ENCODE peak calls at places on chromosomes 5 and 9, in six cellular contexts. One of them, this sample, is unnamed.
A peak's percentile ranks its signal among the peaks of the same experiment; 100 is the strongest.

GRCh38 chr5:158538506-158539074 is 561.1 kb downstream of the EBF1 start:
- DNase-seq in heart left ventricle: peak; percentile 34
- DNase-seq in AG10803: no peak
- DNase-seq in cardiac muscle cell: no peak
- DNase-seq in spleen: no peak
- DNase-seq in Panc1: no peak
- DNase-seq in this sample: peak; percentile 30

GRCh38 chr9:37119907-37120839 is at the start of gene ZCCHC7:
- DNase-seq in Panc1: peak; percentile 91
- DNase-seq in AG10803: peak; percentile 92
- DNase-seq in spleen: peak; percentile 99
- DNase-seq in cardiac muscle cell: peak; percentile 94
- DNase-seq in heart left ventricle: peak; percentile 97
- DNase-seq in this sample: peak; percentile 98

GRCh38 chr5:169350759-169351240 is 49.9 kb upstream of the SLIT3 start:
- DNase-seq in spleen: no peak
- DNase-seq in Panc1: peak; percentile 86
- DNase-seq in AG10803: peak; percentile 100
- DNase-seq in heart left ventricle: no peak
- DNase-seq in cardiac muscle cell: no peak
- DNase-seq in this sample: no peak

GRCh38 chr9:126146254-126147145 is 180.1 kb upstream of the MVB12B start:
- DNase-seq in heart left ventricle: no peak
- DNase-seq in spleen: peak; percentile 50
- DNase-seq in Panc1: no peak
- DNase-seq in cardiac muscle cell: peak; percentile 69
- DNase-seq in AG10803: no peak
- DNase-seq in this sample: peak; percentile 50

GRCh38 chr9:37295796-37296195 is 126.7 kb upstream of the GRHPR start:
- DNase-seq in cardiac muscle cell: no peak
- DNase-seq in AG10803: no peak
- DNase-seq in Panc1: no peak
- DNase-seq in spleen: no peak
- DNase-seq in heart left ventricle: no peak
- DNase-seq in this sample: no peak

GRCh38 chr9:123267481-123268239 is 726 bp downstream of the STRBP start:
- DNase-seq in Panc1: no peak
- DNase-seq in AG10803: no peak
- DNase-seq in cardiac muscle cell: peak; percentile 30
- DNase-seq in spleen: peak; percentile 84
- DNase-seq in heart left ventricle: peak; percentile 28
- DNase-seq in this sample: no peak

GRCh38 chr9:86281577-86282076 is 711 bp downstream of the ISCA1 start:
- DNase-seq in spleen: no peak
- DNase-seq in cardiac muscle cell: peak; percentile 69
- DNase-seq in AG10803: peak; percentile 8
- DNase-seq in Panc1: no peak
- DNase-seq in heart left ventricle: no peak
- DNase-seq in this sample: no peak

GRCh38 chr5:35338169-35338476 is 107.8 kb upstream of the PRLR start:
- DNase-seq in Panc1: no peak
- DNase-seq in heart left ventricle: no peak
- DNase-seq in cardiac muscle cell: no peak
- DNase-seq in AG10803: no peak
- DNase-seq in spleen: no peak
- DNase-seq in this sample: no peak

GRCh38 chr5:147530801-147531389 is 21.0 kb upstream of the DPYSL3 start:
- DNase-seq in AG10803: peak; percentile 76
- DNase-seq in Panc1: no peak
- DNase-seq in cardiac muscle cell: no peak
- DNase-seq in heart left ventricle: no peak
- DNase-seq in spleen: no peak
- DNase-seq in this sample: no peak

GRCh38 chr9:91182429-91182828 is 179.3 kb downstream of the AUH start:
- DNase-seq in AG10803: no peak
- DNase-seq in Panc1: no peak
- DNase-seq in cardiac muscle cell: no peak
- DNase-seq in spleen: no peak
- DNase-seq in heart left ventricle: no peak
- DNase-seq in this sample: no peak

GRCh38 chr5:135492319-135492626 is 40.1 kb upstream of the TIFAB start:
- DNase-seq in AG10803: no peak
- DNase-seq in heart left ventricle: no peak
- DNase-seq in Panc1: no peak
- DNase-seq in spleen: no peak
- DNase-seq in cardiac muscle cell: no peak
- DNase-seq in this sample: no peak

GRCh38 chr5:166251786-166252185 is 2039.7 kb upstream of the WWC1 start:
- DNase-seq in spleen: no peak
- DNase-seq in cardiac muscle cell: no peak
- DNase-seq in AG10803: no peak
- DNase-seq in Panc1: no peak
- DNase-seq in heart left ventricle: no peak
- DNase-seq in this sample: no peak

GRCh38 chr5:31161772-31162171 is 31.7 kb upstream of the CDH6 start:
- DNase-seq in spleen: no peak
- DNase-seq in heart left ventricle: no peak
- DNase-seq in AG10803: no peak
- DNase-seq in cardiac muscle cell: no peak
- DNase-seq in Panc1: no peak
- DNase-seq in this sample: no peak

GRCh38 chr5:149240354-149240998 is 31.2 kb upstream of the AFAP1L1 start:
- DNase-seq in Panc1: no peak
- DNase-seq in cardiac muscle cell: no peak
- DNase-seq in AG10803: no peak
- DNase-seq in heart left ventricle: peak; percentile 34
- DNase-seq in spleen: peak; percentile 90
- DNase-seq in this sample: peak; percentile 72

GRCh38 chr9:124342946-124343485 is 72.2 kb downstream of the PSMB7 start:
- DNase-seq in cardiac muscle cell: no peak
- DNase-seq in spleen: peak; percentile 76
- DNase-seq in heart left ventricle: peak; percentile 21
- DNase-seq in AG10803: peak; percentile 89
- DNase-seq in Panc1: no peak
- DNase-seq in this sample: no peak

GRCh38 chr9:134560206-134560605 is 81.4 kb upstream of the COL5A1 start:
- DNase-seq in Panc1: no peak
- DNase-seq in AG10803: no peak
- DNase-seq in heart left ventricle: no peak
- DNase-seq in cardiac muscle cell: no peak
- DNase-seq in spleen: no peak
- DNase-seq in this sample: no peak

GRCh38 chr9:36840895-36841536 is 193.1 kb downstream of the PAX5 start:
- DNase-seq in heart left ventricle: no peak
- DNase-seq in AG10803: peak; percentile 18
- DNase-seq in Panc1: no peak
- DNase-seq in cardiac muscle cell: no peak
- DNase-seq in spleen: no peak
- DNase-seq in this sample: no peak

GRCh38 chr9:96581823-96582598 is 37.6 kb downstream of the CDC14B start:
- DNase-seq in heart left ventricle: no peak
- DNase-seq in cardiac muscle cell: no peak
- DNase-seq in spleen: no peak
- DNase-seq in AG10803: no peak
- DNase-seq in Panc1: no peak
- DNase-seq in this sample: no peak

GRCh38 chr5:91189480-91190332 is 193.4 kb downstream of the ARRDC3 start:
- DNase-seq in AG10803: peak; percentile 85
- DNase-seq in cardiac muscle cell: no peak
- DNase-seq in heart left ventricle: peak; percentile 50
- DNase-seq in spleen: no peak
- DNase-seq in Panc1: no peak
- DNase-seq in this sample: no peak

GRCh38 chr5:178625679-178626483 is 969 bp downstream of the CLK4 start:
- DNase-seq in AG10803: peak; percentile 26
- DNase-seq in Panc1: no peak
- DNase-seq in heart left ventricle: no peak
- DNase-seq in spleen: no peak
- DNase-seq in cardiac muscle cell: peak; percentile 13
- DNase-seq in this sample: no peak

GRCh38 chr9:34267660-34268059 is 61.4 kb downstream of the KIF24 start:
- DNase-seq in heart left ventricle: no peak
- DNase-seq in AG10803: no peak
- DNase-seq in cardiac muscle cell: no peak
- DNase-seq in Panc1: no peak
- DNase-seq in spleen: no peak
- DNase-seq in this sample: no peak

GRCh38 chr5:94240616-94241287 is 377.7 kb downstream of the KIAA0825 start:
- DNase-seq in cardiac muscle cell: no peak
- DNase-seq in AG10803: peak; percentile 93
- DNase-seq in heart left ventricle: no peak
- DNase-seq in Panc1: no peak
- DNase-seq in spleen: no peak
- DNase-seq in this sample: no peak

GRCh38 chr9:92645041-92645440 is 24.9 kb downstream of the IPPK start:
- DNase-seq in Panc1: no peak
- DNase-seq in heart left ventricle: no peak
- DNase-seq in spleen: peak; percentile 30
- DNase-seq in AG10803: no peak
- DNase-seq in cardiac muscle cell: no peak
- DNase-seq in this sample: no peak

GRCh38 chr5:154729613-154730012 is 25.6 kb upstream of the LARP1 start:
- DNase-seq in AG10803: no peak
- DNase-seq in spleen: no peak
- DNase-seq in cardiac muscle cell: no peak
- DNase-seq in heart left ventricle: no peak
- DNase-seq in Panc1: no peak
- DNase-seq in this sample: no peak

GRCh38 chr9:119020284-119020683 is 349.0 kb downstream of the BRINP1 start:
- DNase-seq in heart left ventricle: peak; percentile 37
- DNase-seq in AG10803: no peak
- DNase-seq in spleen: no peak
- DNase-seq in cardiac muscle cell: no peak
- DNase-seq in Panc1: no peak
- DNase-seq in this sample: no peak

GRCh38 chr9:24712190-24712589 is 166.5 kb upstream of the IZUMO3 start:
- DNase-seq in AG10803: no peak
- DNase-seq in cardiac muscle cell: no peak
- DNase-seq in heart left ventricle: no peak
- DNase-seq in Panc1: no peak
- DNase-seq in spleen: no peak
- DNase-seq in this sample: no peak

GRCh38 chr9:38332625-38333024 is 59.9 kb upstream of the ALDH1B1 start:
- DNase-seq in Panc1: no peak
- DNase-seq in spleen: no peak
- DNase-seq in heart left ventricle: no peak
- DNase-seq in AG10803: no peak
- DNase-seq in cardiac muscle cell: no peak
- DNase-seq in this sample: no peak

GRCh38 chr9:38333047-38333446 is 59.5 kb upstream of the ALDH1B1 start:
- DNase-seq in spleen: no peak
- DNase-seq in cardiac muscle cell: no peak
- DNase-seq in AG10803: no peak
- DNase-seq in Panc1: no peak
- DNase-seq in heart left ventricle: no peak
- DNase-seq in this sample: no peak

GRCh38 chr9:38335686-38336085 is 56.8 kb upstream of the ALDH1B1 start:
- DNase-seq in spleen: no peak
- DNase-seq in heart left ventricle: no peak
- DNase-seq in cardiac muscle cell: no peak
- DNase-seq in AG10803: no peak
- DNase-seq in Panc1: no peak
- DNase-seq in this sample: no peak

GRCh38 chr9:38336341-38336740 is 56.2 kb upstream of the ALDH1B1 start:
- DNase-seq in Panc1: no peak
- DNase-seq in heart left ventricle: no peak
- DNase-seq in cardiac muscle cell: no peak
- DNase-seq in AG10803: no peak
- DNase-seq in spleen: no peak
- DNase-seq in this sample: no peak

GRCh38 chr9:38334234-38334633 is 58.3 kb upstream of the ALDH1B1 start:
- DNase-seq in heart left ventricle: no peak
- DNase-seq in spleen: no peak
- DNase-seq in AG10803: no peak
- DNase-seq in cardiac muscle cell: peak; percentile 27
- DNase-seq in Panc1: no peak
- DNase-seq in this sample: no peak
- TF ChIP-seq CTCF in heart left ventricle: peak; percentile 40
- TF ChIP-seq CTCF in spleen: no peak
- TF ChIP-seq CTCF in AG10803: peak; percentile 44
- TF ChIP-seq CTCF in cardiac muscle cell: peak; percentile 33
- TF ChIP-seq CTCF in Panc1: peak; percentile 51
- TF ChIP-seq CTCF in this sample: no peak

DNA sequence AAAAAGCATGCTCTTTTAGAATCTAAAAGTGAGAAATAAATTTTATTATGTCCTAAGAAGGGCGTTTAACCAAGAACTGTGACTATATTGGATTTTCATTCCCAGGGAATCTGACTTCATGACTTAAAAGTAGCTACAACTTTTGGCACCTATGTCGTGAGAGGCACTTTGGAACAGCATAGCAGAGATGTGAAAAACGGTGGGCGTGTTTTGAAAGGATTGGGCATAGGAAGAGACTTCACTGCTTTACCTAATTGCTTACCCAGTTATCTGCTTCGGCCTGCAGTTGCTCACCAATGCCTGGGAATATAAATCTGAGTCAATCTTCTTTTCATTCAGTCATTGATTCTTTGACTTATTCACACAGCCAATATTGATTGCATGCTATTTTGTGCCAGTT is 363.4 kb downstream of the DNAH5 start:
- DNase-seq in spleen: no peak
- DNase-seq in cardiac muscle cell: no peak
- DNase-seq in AG10803: no peak
- DNase-seq in heart left ventricle: no peak
- DNase-seq in Panc1: no peak
- DNase-seq in this sample: no peak
- TF ChIP-seq CTCF in spleen: no peak
- TF ChIP-seq CTCF in cardiac muscle cell: no peak
- TF ChIP-seq CTCF in AG10803: no peak
- TF ChIP-seq CTCF in heart left ventricle: no peak
- TF ChIP-seq CTCF in Panc1: no peak
- TF ChIP-seq CTCF in this sample: no peak

GRCh38 chr5:14250094-14250777 is 107.1 kb downstream of the TRIO start:
- DNase-seq in heart left ventricle: peak; percentile 70
- DNase-seq in spleen: no peak
- DNase-seq in cardiac muscle cell: no peak
- DNase-seq in AG10803: peak; percentile 69
- DNase-seq in Panc1: no peak
- DNase-seq in this sample: no peak
- TF ChIP-seq CTCF in heart left ventricle: no peak
- TF ChIP-seq CTCF in spleen: no peak
- TF ChIP-seq CTCF in cardiac muscle cell: no peak
- TF ChIP-seq CTCF in AG10803: no peak
- TF ChIP-seq CTCF in Panc1: no peak
- TF ChIP-seq CTCF in this sample: no peak

GRCh38 chr5:105745111-105745510 is 1925.6 kb downstream of the EFNA5 start:
- DNase-seq in spleen: no peak
- DNase-seq in heart left ventricle: no peak
- DNase-seq in AG10803: no peak
- DNase-seq in Panc1: no peak
- DNase-seq in cardiac muscle cell: no peak
- DNase-seq in this sample: no peak

GRCh38 chr5:105735704-105736103 is 1935.0 kb downstream of the EFNA5 start:
- DNase-seq in Panc1: no peak
- DNase-seq in heart left ventricle: no peak
- DNase-seq in spleen: no peak
- DNase-seq in AG10803: no peak
- DNase-seq in cardiac muscle cell: no peak
- DNase-seq in this sample: no peak

GRCh38 chr5:105740242-105740641 is 1930.5 kb downstream of the EFNA5 start:
- DNase-seq in cardiac muscle cell: no peak
- DNase-seq in spleen: no peak
- DNase-seq in heart left ventricle: no peak
- DNase-seq in Panc1: no peak
- DNase-seq in AG10803: no peak
- DNase-seq in this sample: no peak

GRCh38 chr5:105739732-105740131 is 1931.0 kb downstream of the EFNA5 start:
- DNase-seq in cardiac muscle cell: no peak
- DNase-seq in Panc1: no peak
- DNase-seq in heart left ventricle: no peak
- DNase-seq in AG10803: no peak
- DNase-seq in spleen: no peak
- DNase-seq in this sample: no peak
- TF ChIP-seq CTCF in cardiac muscle cell: no peak
- TF ChIP-seq CTCF in Panc1: no peak
- TF ChIP-seq CTCF in heart left ventricle: no peak
- TF ChIP-seq CTCF in AG10803: no peak
- TF ChIP-seq CTCF in spleen: no peak
- TF ChIP-seq CTCF in this sample: no peak

This sample was measured in activated CD8-positive, alpha-beta T cell treated with anti-CD3 and anti-CD28 coated beads for 36 hours.